ENCODE peak calls at places on chromosomes 13 and 19, in five cellular contexts. D is lung, I is tibial nerve, H is ovary, F is thyroid gland. U is an unnamed sample.

GRCh38 chr13:48542581-48543341 is 9.9 kb upstream of the RCBTB2 start:
- DNase-seq in D (no peak), I (peak; percentile 46), H (peak; percentile 61), F (peak; percentile 90), U (no peak)

GRCh38 chr19:13098291-13099072 is 4.2 kb downstream of the LYL1 start:
- DNase-seq in D (no peak), I (no peak), H (peak; percentile 56), F (no peak), U (no peak)

GRCh38 chr19:38990949-38991697 is 15.6 kb upstream of the FBXO17 start:
- DNase-seq in D (no peak), I (peak; percentile 10), H (no peak), F (no peak), U (no peak)

GRCh38 chr19:54035215-54036178 is 28.2 kb downstream of the VSTM1 start:
- DNase-seq in D (no peak), I (no peak), H (no peak), F (no peak), U (no peak)

GRCh38 chr13:29624997-29625396 is 29.5 kb upstream of the SLC7A1 start:
- DNase-seq in D (no peak), I (no peak), H (no peak), F (no peak), U (no peak)

GRCh38 chr19:21143846-21144245 is 2.0 kb downstream of the ZNF431 start:
- DNase-seq in D (no peak), I (no peak), H (no peak), F (peak; percentile 37), U (no peak)

GRCh38 chr19:45187421-45188100 is 9.0 kb downstream of the BLOC1S3 start:
- DNase-seq in D (no peak), I (no peak), H (no peak), F (peak; percentile 31), U (no peak)

GRCh38 chr19:42427313-42427712 is at the start of gene LIPE:
- DNase-seq in D (no peak), I (no peak), H (no peak), F (no peak), U (no peak)

GRCh38 chr13:96020155-96020575 is 33.0 kb downstream of the UGGT2 start:
- DNase-seq in D (no peak), I (peak; percentile 42), H (no peak), F (peak; percentile 48), U (no peak)

GRCh38 chr19:33350538-33351309 is 22.8 kb upstream of the CEBPG start:
- DNase-seq in D (no peak), I (no peak), H (no peak), F (no peak), U (no peak)

GRCh38 chr13:29847501-29847983 is 2.9 kb downstream of the UBL3 start:
- DNase-seq in D (no peak), I (peak; percentile 14), H (no peak), F (peak; percentile 39), U (no peak)

GRCh38 chr13:45468676-45469075 is 3.9 kb downstream of the COG3 start:
- DNase-seq in D (no peak), I (no peak), H (no peak), F (no peak), U (no peak)

GRCh38 chr13:52127378-52127777 is 1.5 kb downstream of the NEK5 start:
- DNase-seq in D (no peak), I (no peak), H (no peak), F (no peak), U (no peak)

GRCh38 chr13:40932252-40932651 is 86.9 kb downstream of the ELF1 start:
- DNase-seq in D (no peak), I (no peak), H (no peak), F (no peak), U (no peak)

GRCh38 chr13:18951412-18951811 is 230.2 kb downstream of the TUBA3C start:
- DNase-seq in D (no peak), I (no peak), H (no peak), F (no peak), U (no peak)

GRCh38 chr19:36245210-36246005 is 30.5 kb downstream of the ZNF146 start:
- DNase-seq in D (no peak), I (no peak), H (peak; percentile 39), F (peak; percentile 18), U (no peak)

GRCh38 chr19:13118424-13119193 is 545 bp downstream of the NACC1 start:
- DNase-seq in D (peak; percentile 67), I (no peak), H (peak; percentile 72), F (peak; percentile 89), U (no peak)

GRCh38 chr19:28948531-28948930 is 264.4 kb downstream of the UQCRFS1 start:
- DNase-seq in D (no peak), I (no peak), H (no peak), F (no peak), U (no peak)

GRCh38 chr19:45160870-45161714 is at the start of gene NKPD1:
- DNase-seq in D (peak; percentile 69), I (no peak), H (no peak), F (peak; percentile 83), U (no peak)

GRCh38 chr19:3612901-3613741 is 6.4 kb upstream of the TBXA2R start:
- DNase-seq in D (no peak), I (no peak), H (peak; percentile 45), F (no peak), U (no peak)

GRCh38 chr13:36344173-36344572 is 2.0 kb downstream of the SPART start:
- DNase-seq in D (no peak), I (no peak), H (no peak), F (no peak), U (no peak)

GRCh38 chr13:25733061-25733491 is 318.7 kb downstream of the SHISA2 start:
- DNase-seq in D (no peak), I (no peak), H (no peak), F (no peak), U (no peak)

GRCh38 chr19:4539697-4540581 is at the start of gene LRG1:
- DNase-seq in D (peak; percentile 89), I (peak; percentile 24), H (peak; percentile 47), F (peak; percentile 16), U (peak; percentile 41)

GRCh38 chr19:13637664-13638063 is 126.7 kb upstream of the MRI1 start:
- DNase-seq in D (no peak), I (no peak), H (no peak), F (no peak), U (no peak)

GRCh38 chr13:94558721-94559120 is 37.2 kb downstream of the TGDS start:
- DNase-seq in D (no peak), I (no peak), H (no peak), F (no peak), U (no peak)

GRCh38 chr19:52735734-52736133 is 890 bp upstream of the ZNF611 start:
- DNase-seq in D (peak; percentile 70), I (peak; percentile 44), H (peak; percentile 62), F (peak; percentile 39), U (peak; percentile 42)

GRCh38 chr13:43383488-43384165 is 360.2 kb downstream of the DNAJC15 start:
- DNase-seq in D (no peak), I (no peak), H (no peak), F (no peak), U (no peak)

GRCh38 chr13:44523176-44524017 is 52.7 kb downstream of the TSC22D1 start:
- DNase-seq in D (no peak), I (no peak), H (no peak), F (no peak), U (no peak)

GRCh38 chr19:21084343-21084742 is 2.3 kb downstream of the ZNF714 start:
- DNase-seq in D (no peak), I (no peak), H (no peak), F (peak; percentile 77), U (no peak)

GRCh38 chr19:18500820-18501219 is 21.1 kb downstream of the ELL start:
- DNase-seq in D (no peak), I (no peak), H (no peak), F (peak; percentile 96), U (no peak)

DNA sequence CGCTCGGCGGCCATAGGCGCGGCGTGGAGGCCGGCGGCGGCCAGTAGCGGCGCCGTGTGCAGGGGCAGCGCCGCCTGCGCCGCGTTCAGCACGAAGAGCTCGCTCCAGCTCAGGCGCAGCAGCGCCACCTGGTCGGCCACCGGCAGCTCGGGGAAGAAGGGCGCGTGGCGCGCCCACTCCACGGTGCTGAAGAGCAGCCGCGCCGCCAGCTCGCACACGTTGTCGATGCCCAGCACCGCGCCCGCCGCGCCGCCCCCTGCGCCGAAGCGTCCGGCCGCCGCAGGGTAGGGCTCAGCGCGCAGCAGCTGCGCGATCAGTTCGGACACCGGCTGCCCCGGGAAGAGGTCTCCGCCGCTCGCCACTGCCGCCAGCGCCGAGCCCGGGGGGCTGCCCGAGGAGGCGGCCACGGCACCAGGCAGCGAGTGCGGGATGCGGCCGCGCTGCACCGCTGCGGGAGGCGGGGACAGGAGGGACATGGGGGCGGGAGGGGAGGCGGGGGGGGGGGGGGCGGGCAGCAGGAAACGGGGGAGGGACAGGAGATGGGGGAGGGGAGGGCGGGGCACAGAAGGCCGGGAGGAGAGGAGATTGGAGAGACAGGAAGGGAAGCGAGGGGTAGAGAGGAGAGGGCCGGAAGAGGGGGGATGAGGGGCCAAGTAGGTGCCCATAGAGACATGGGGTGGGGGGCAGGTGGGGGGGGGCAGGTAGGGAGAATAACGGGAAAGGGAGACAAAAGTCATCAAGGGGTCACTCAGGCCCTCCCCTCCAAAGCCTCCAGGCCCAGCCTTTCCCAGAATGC is 9.8 kb downstream of the OCEL1 start:
- DNase-seq in D (peak; percentile 67), I (no peak), H (peak; percentile 79), F (peak; percentile 83), U (no peak)
- TF ChIP-seq CTCF in D (peak; percentile 71), I (peak; percentile 71), H (peak; percentile 57), F (no peak), U (no peak)

GRCh38 chr19:16030964-16031871 is 45.1 kb upstream of the TPM4 start:
- DNase-seq in D (no peak), I (no peak), H (no peak), F (no peak), U (no peak)
- TF ChIP-seq CTCF in D (no peak), I (no peak), H (no peak), F (no peak), U (no peak)

GRCh38 chr13:111177081-111177711 is 62.1 kb downstream of the ARHGEF7 start:
- DNase-seq in D (no peak), I (peak; percentile 22), H (no peak), F (peak; percentile 33), U (no peak)

GRCh38 chr13:111175948-111176347 is 60.8 kb downstream of the ARHGEF7 start:
- DNase-seq in D (no peak), I (no peak), H (no peak), F (no peak), U (no peak)

GRCh38 chr13:111177803-111178389 is 62.8 kb downstream of the ARHGEF7 start:
- DNase-seq in D (no peak), I (no peak), H (no peak), F (no peak), U (no peak)

GRCh38 chr13:111175372-111175771 is 60.3 kb downstream of the ARHGEF7 start:
- DNase-seq in D (no peak), I (no peak), H (no peak), F (no peak), U (no peak)

DNA sequence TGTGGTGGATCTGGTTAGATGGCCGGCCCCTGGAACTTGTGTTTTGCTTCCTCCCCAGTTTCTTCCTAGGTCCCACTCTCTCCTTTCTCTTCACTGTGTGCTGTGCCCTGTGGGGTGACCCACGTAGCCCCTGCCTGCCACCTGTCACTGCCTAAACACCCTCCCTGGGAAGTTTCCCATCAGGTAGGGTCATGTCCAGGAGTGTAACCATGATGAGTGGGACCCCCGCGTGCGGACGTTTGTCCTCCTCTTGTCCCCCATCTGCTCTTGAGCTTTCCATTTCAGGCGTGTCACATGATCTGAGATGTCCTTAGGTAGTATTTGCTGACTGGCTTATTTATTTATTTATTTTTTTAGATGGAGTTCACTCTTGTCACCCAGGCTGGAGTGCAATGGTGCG is 61.3 kb downstream of the ARHGEF7 start:
- DNase-seq in D (no peak), I (no peak), H (no peak), F (no peak), U (no peak)
- TF ChIP-seq CTCF in D (no peak), I (no peak), H (no peak), F (no peak), U (no peak)

GRCh38 chr19:2197270-2197669 is 33.5 kb downstream of the DOT1L start:
- DNase-seq in D (no peak), I (no peak), H (no peak), F (no peak), U (no peak)
- TF ChIP-seq CTCF in D (no peak), I (no peak), H (no peak), F (no peak), U (no peak)

U was measured in omental fat pad.